ENCODE peak calls at places on chromosomes 1 and 21, in six cellular contexts. H is dermis microvascular lymphatic vessel endothelial cell, Q is GM06990, X is AG09319, D is lung, U is cardiac fibroblast. J is an unnamed sample.

GRCh38 chr1:201189085-201189484 is 1.5 kb upstream of the IGFN1 start:
- DNase-seq in H (no peak), Q (no peak), X (no peak), D (no peak), U (no peak), J (no peak)

GRCh38 chr1:56958526-56958925 is 7.3 kb downstream of the C8B start:
- DNase-seq in H (no peak), Q (no peak), X (no peak), D (no peak), U (peak), J (no peak)

GRCh38 chr21:35204125-35204524 is 155.0 kb upstream of the RUNX1 start:
- DNase-seq in H (no peak), Q (no peak), X (no peak), D (no peak), U (peak), J (no peak)

GRCh38 chr1:64917328-64917861 is 49.0 kb downstream of the JAK1 start:
- DNase-seq in H (peak), Q (no peak), X (peak), D (peak), U (peak), J (no peak)

GRCh38 chr1:214123061-214123784 is 135.4 kb downstream of the PROX1 start:
- DNase-seq in H (peak), Q (no peak), X (no peak), D (peak), U (peak), J (peak)

GRCh38 chr1:235998812-235999211 is 66.1 kb downstream of the NID1 start:
- DNase-seq in H (no peak), Q (peak), X (no peak), D (no peak), U (no peak), J (peak)

GRCh38 chr1:46218443-46218842 is 15.3 kb downstream of the LURAP1 start:
- DNase-seq in H (no peak), Q (no peak), X (no peak), D (no peak), U (no peak), J (no peak)

GRCh38 chr1:17567582-17567981 is 28.1 kb downstream of the ARHGEF10L start:
- DNase-seq in H (no peak), Q (no peak), X (no peak), D (no peak), U (peak), J (no peak)

GRCh38 chr1:33327587-33328325 is 6.9 kb upstream of the A3GALT2 start:
- DNase-seq in H (no peak), Q (no peak), X (peak), D (peak), U (peak), J (no peak)

GRCh38 chr1:93471911-93472310 is 24.0 kb downstream of the FNBP1L start:
- DNase-seq in H (peak), Q (no peak), X (peak), D (no peak), U (peak), J (no peak)

GRCh38 chr1:4736254-4736653 is 81.8 kb downstream of the AJAP1 start:
- DNase-seq in H (no peak), Q (no peak), X (no peak), D (no peak), U (no peak), J (no peak)